ENCODE peak calls at places on chromosomes 1 and 21, in five cellular contexts. T is AG04450, Y is Right ventricle myocardium superior, K is pancreas, U is head of caudate nucleus. E is an unnamed sample.

GRCh38 chr1:41325801-41326200 is 35.4 kb upstream of the FOXO6 start:
- DNase-seq in T (no peak), Y (no peak), K (no peak), U (no peak), E (no peak)

GRCh38 chr1:7948950-7949349 is 8.3 kb upstream of the TNFRSF9 start:
- DNase-seq in T (peak), Y (no peak), K (no peak), U (no peak), E (no peak)

GRCh38 chr1:40692429-40692905 is 963 bp downstream of the NFYC start:
- DNase-seq in T (no peak), Y (no peak), K (no peak), U (peak), E (no peak)

GRCh38 chr1:223515416-223515815 is 122.2 kb downstream of the CCDC185 start:
- DNase-seq in T (no peak), Y (no peak), K (no peak), U (no peak), E (no peak)

GRCh38 chr1:161864577-161864976 is 98.5 kb downstream of the ATF6 start:
- DNase-seq in T (no peak), Y (no peak), K (no peak), U (no peak), E (peak)

GRCh38 chr1:15000030-15000429 is 153.5 kb upstream of the TMEM51 start:
- DNase-seq in T (no peak), Y (no peak), K (no peak), U (no peak), E (no peak)

GRCh38 chr1:209688746-209689234 is 13.6 kb downstream of the G0S2 start:
- DNase-seq in T (peak), Y (no peak), K (no peak), U (no peak), E (no peak)

GRCh38 chr1:242205622-242206489 is 207.0 kb upstream of the MAP1LC3C start:
- DNase-seq in T (no peak), Y (no peak), K (no peak), U (no peak), E (no peak)

GRCh38 chr1:218705911-218706893 is 361.1 kb downstream of the TGFB2 start:
- DNase-seq in T (peak), Y (no peak), K (no peak), U (no peak), E (no peak)

GRCh38 chr21:39006653-39007417 is 176.4 kb downstream of the PSMG1 start:
- DNase-seq in T (no peak), Y (peak), K (no peak), U (peak), E (peak)

GRCh38 chr21:39384674-39385298 is 35.9 kb upstream of the HMGN1 start:
- DNase-seq in T (no peak), Y (no peak), K (no peak), U (no peak), E (no peak)

GRCh38 chr1:205504311-205505075 is at the start of gene CDK18:
- DNase-seq in T (no peak), Y (peak), K (peak), U (peak), E (peak)

GRCh38 chr21:41952568-41953248 is 1.1 kb downstream of the C2CD2 start:
- DNase-seq in T (no peak), Y (peak), K (no peak), U (no peak), E (no peak)

GRCh38 chr1:204935155-204935554 is 64.5 kb downstream of the NFASC start:
- DNase-seq in T (no peak), Y (no peak), K (no peak), U (no peak), E (no peak)

GRCh38 chr21:42621828-42622199 is 31.6 kb upstream of the PDE9A start:
- DNase-seq in T (no peak), Y (no peak), K (no peak), U (no peak), E (no peak)

GRCh38 chr21:41684381-41685245 is 82.2 kb downstream of the RIPK4 start:
- DNase-seq in T (peak), Y (no peak), K (no peak), U (no peak), E (no peak)

GRCh38 chr1:208272713-208273112 is 28.5 kb upstream of the PLXNA2 start:
- DNase-seq in T (no peak), Y (no peak), K (no peak), U (no peak), E (no peak)

GRCh38 chr1:245512181-245512888 is 357.6 kb downstream of the KIF26B start:
- DNase-seq in T (no peak), Y (no peak), K (no peak), U (no peak), E (no peak)

GRCh38 chr1:243968413-243968812 is 82.7 kb upstream of the ZBTB18 start:
- DNase-seq in T (no peak), Y (no peak), K (no peak), U (no peak), E (no peak)

GRCh38 chr1:31297273-31298247 is 728 bp downstream of the ZCCHC17 start:
- DNase-seq in T (no peak), Y (no peak), K (no peak), U (no peak), E (no peak)

GRCh38 chr1:172724746-172725613 is 66.1 kb downstream of the FASLG start:
- DNase-seq in T (no peak), Y (no peak), K (no peak), U (no peak), E (no peak)

GRCh38 chr1:10210841-10211804 is 753 bp downstream of the KIF1B start:
- DNase-seq in T (peak), Y (peak), K (peak), U (peak), E (peak)

GRCh38 chr1:42105025-42105424 is 48.2 kb upstream of the GUCA2B start:
- DNase-seq in T (no peak), Y (no peak), K (no peak), U (no peak), E (no peak)

GRCh38 chr1:25631750-25632495 is 15.3 kb downstream of the MAN1C1 start:
- DNase-seq in T (no peak), Y (peak), K (no peak), U (no peak), E (no peak)

GRCh38 chr21:45768011-45768740 is 124.7 kb downstream of the PCBP3 start:
- DNase-seq in T (no peak), Y (no peak), K (no peak), U (no peak), E (no peak)

GRCh38 chr21:16913010-16913409 is 599.8 kb upstream of the CXADR start:
- DNase-seq in T (no peak), Y (no peak), K (no peak), U (no peak), E (no peak)

GRCh38 chr1:146034976-146035469 is 13.5 kb upstream of the HJV start:
- DNase-seq in T (no peak), Y (no peak), K (no peak), U (no peak), E (no peak)

GRCh38 chr1:54944610-54945392 is 35.6 kb upstream of the TMEM61 start:
- DNase-seq in T (peak), Y (peak), K (peak), U (peak), E (peak)

GRCh38 chr21:35885942-35886541 is 174.3 kb downstream of the SETD4 start:
- DNase-seq in T (no peak), Y (no peak), K (no peak), U (no peak), E (no peak)

GRCh38 chr1:204032642-204033235 is 40.2 kb upstream of the SOX13 start:
- DNase-seq in T (no peak), Y (no peak), K (no peak), U (no peak), E (no peak)

GRCh38 chr1:150548632-150549495 is at the start of gene ADAMTSL4:
- DNase-seq in T (no peak), Y (peak), K (peak), U (no peak), E (no peak)

GRCh38 chr21:44337941-44338895 is 972 bp downstream of the CFAP410 start:
- DNase-seq in T (no peak), Y (peak), K (no peak), U (peak), E (peak)

GRCh38 chr1:3457910-3458621 is 3.6 kb downstream of the ARHGEF16 start:
- DNase-seq in T (no peak), Y (peak), K (no peak), U (peak), E (peak)

GRCh38 chr1:76122260-76122659 is 47.7 kb downstream of the ST6GALNAC3 start:
- DNase-seq in T (no peak), Y (no peak), K (no peak), U (no peak), E (no peak)

GRCh38 chr1:6614019-6614952 is 755 bp downstream of the PHF13 start:
- DNase-seq in T (no peak), Y (peak), K (peak), U (no peak), E (peak)

GRCh38 chr1:196148367-196148970 is 459.8 kb downstream of the KCNT2 start:
- DNase-seq in T (peak), Y (no peak), K (no peak), U (no peak), E (no peak)

GRCh38 chr1:184734972-184735371 is 19.7 kb downstream of the EDEM3 start:
- DNase-seq in T (no peak), Y (no peak), K (no peak), U (no peak), E (no peak)

GRCh38 chr1:53331446-53332187 is 3.7 kb upstream of the LRP8 start:
- DNase-seq in T (no peak), Y (no peak), K (peak), U (no peak), E (no peak)

GRCh38 chr1:89889336-89889640 is 68.5 kb downstream of the LRRC8D start:
- DNase-seq in T (no peak), Y (no peak), K (no peak), U (no peak), E (no peak)

GRCh38 chr1:208079161-208079560 is 165.0 kb downstream of the PLXNA2 start:
- DNase-seq in T (no peak), Y (no peak), K (no peak), U (no peak), E (no peak)